ENCODE peak calls at places on chromosomes 2 and 18, in seven cellular contexts. S is neuronal stem cell, E is IMR-90, I is mesenchymal stem cell, V is H9, U is trophoblast cell, T is H1. P is an unnamed sample.

GRCh38 chr2:238496756-238497609 is 70.3 kb downstream of the ASB1 start:
- DNase-seq in I (no peak), V (peak; percentile 16), E (no peak), S (no peak), U (no peak), T (peak; percentile 35), P (no peak)

GRCh38 chr2:6982484-6982883 is 65.3 kb downstream of the RNF144A start:
- DNase-seq in I (peak; percentile 45), U (no peak), T (no peak), E (no peak), V (no peak), S (no peak), P (no peak)

GRCh38 chr2:203656522-203657287 is 49.7 kb upstream of the CD28 start:
- DNase-seq in E (peak; percentile 35), T (no peak), U (peak; percentile 65), V (no peak), I (peak; percentile 25), S (peak; percentile 8), P (peak; percentile 48)

GRCh38 chr2:113712941-113713340 is 43.5 kb downstream of the SLC35F5 start:
- DNase-seq in S (no peak), E (no peak), I (no peak), U (no peak), T (no peak), V (no peak), P (no peak)

GRCh38 chr2:126671049-126671448 is 15.1 kb downstream of the GYPC start:
- DNase-seq in I (no peak), S (no peak), V (no peak), U (no peak), E (no peak), T (no peak), P (no peak)

GRCh38 chr2:68588589-68588988 is 54.8 kb upstream of the PROKR1 start:
- DNase-seq in S (no peak), T (no peak), E (no peak), U (no peak), I (no peak), V (no peak), P (no peak)

GRCh38 chr2:208265371-208265806 is 666 bp upstream of the PIKFYVE start:
- DNase-seq in E (peak; percentile 53), V (no peak), T (peak; percentile 54), U (no peak), I (no peak), S (peak; percentile 12), P (peak; percentile 57)

GRCh38 chr2:156947261-156947660 is 310.2 kb upstream of the GALNT5 start:
- DNase-seq in I (no peak), S (no peak), E (peak; percentile 60), U (no peak), V (no peak), T (no peak), P (no peak)

GRCh38 chr2:142980246-142981068 is 103.0 kb downstream of the KYNU start:
- DNase-seq in S (no peak), E (peak; percentile 75), T (no peak), I (peak; percentile 44), V (no peak), U (peak; percentile 83), P (peak; percentile 81)

GRCh38 chr18:41320090-41320489 is 634.9 kb upstream of the PIK3C3 start:
- DNase-seq in V (no peak), U (peak; percentile 56), S (no peak), I (no peak), T (no peak), E (no peak), P (peak; percentile 26)

GRCh38 chr2:223774193-223774592 is 63.2 kb downstream of the AP1S3 start:
- DNase-seq in E (no peak), U (no peak), S (no peak), V (no peak), T (no peak), I (no peak), P (no peak)

GRCh38 chr18:78309945-78310344 is 669.7 kb upstream of the SALL3 start:
- DNase-seq in V (no peak), U (no peak), E (no peak), S (no peak), T (no peak), I (no peak), P (no peak)

GRCh38 chr2:38443021-38443541 is 66.0 kb upstream of the ATL2 start:
- DNase-seq in V (no peak), T (no peak), I (peak; percentile 49), U (no peak), E (no peak), S (no peak), P (peak; percentile 95)

GRCh38 chr2:38095996-38096861 is 20.3 kb upstream of the CYP1B1 start:
- DNase-seq in U (peak; percentile 96), S (no peak), E (peak; percentile 58), V (no peak), T (no peak), I (peak; percentile 99), P (peak; percentile 97)

GRCh38 chr2:127577973-127578372 is 42.5 kb downstream of the MYO7B start:
- DNase-seq in E (no peak), T (peak; percentile 24), V (no peak), S (no peak), I (no peak), U (no peak), P (no peak)

GRCh38 chr2:207792244-207792785 is 22.6 kb upstream of the FZD5 start:
- DNase-seq in U (peak; percentile 58), I (peak; percentile 70), E (peak; percentile 66), V (peak; percentile 72), T (no peak), S (no peak), P (peak; percentile 85)

GRCh38 chr2:81077396-81077795 is 772.8 kb upstream of the LRRTM1 start:
- DNase-seq in S (no peak), U (no peak), I (no peak), V (peak; percentile 51), E (no peak), T (no peak), P (peak; percentile 87)

GRCh38 chr18:57816208-57816999 is 13.3 kb upstream of the ATP8B1 start:
- DNase-seq in S (no peak), I (no peak), T (no peak), V (no peak), E (no peak), U (peak; percentile 28), P (no peak)

GRCh38 chr2:45568935-45569334 is 42.1 kb downstream of the SRBD1 start:
- DNase-seq in S (no peak), U (no peak), T (no peak), I (no peak), V (no peak), E (no peak), P (no peak)

GRCh38 chr2:169976335-169976851 is 149.1 kb downstream of the UBR3 start:
- DNase-seq in U (no peak), I (no peak), V (no peak), T (no peak), E (no peak), S (no peak), P (no peak)

GRCh38 chr2:208033701-208034502 is 8.6 kb upstream of the PLEKHM3 start:
- DNase-seq in I (peak; percentile 23), U (peak; percentile 92), S (no peak), E (peak; percentile 24), T (peak; percentile 55), V (peak; percentile 63), P (peak; percentile 80)

GRCh38 chr2:88190808-88191721 is 20.9 kb downstream of the THNSL2 start:
- DNase-seq in S (peak; percentile 76), E (peak; percentile 23), I (peak; percentile 16), T (peak; percentile 83), V (peak; percentile 82), U (peak; percentile 62), P (peak; percentile 82)

GRCh38 chr2:67476808-67477790 is 80.0 kb downstream of the ETAA1 start:
- DNase-seq in S (no peak), T (no peak), U (peak; percentile 37), E (peak; percentile 81), I (peak; percentile 62), V (no peak), P (peak; percentile 52)

GRCh38 chr2:200905618-200906296 is 16.6 kb downstream of the NIF3L1 start:
- DNase-seq in I (peak; percentile 75), T (peak; percentile 59), V (peak; percentile 65), E (peak; percentile 74), U (peak; percentile 77), S (no peak), P (peak; percentile 75)

GRCh38 chr2:224584111-224584764 is 925 bp downstream of the CUL3 start:
- DNase-seq in E (peak; percentile 38), S (peak; percentile 17), U (peak; percentile 58), V (no peak), T (no peak), I (peak; percentile 66), P (peak; percentile 53)

DNA sequence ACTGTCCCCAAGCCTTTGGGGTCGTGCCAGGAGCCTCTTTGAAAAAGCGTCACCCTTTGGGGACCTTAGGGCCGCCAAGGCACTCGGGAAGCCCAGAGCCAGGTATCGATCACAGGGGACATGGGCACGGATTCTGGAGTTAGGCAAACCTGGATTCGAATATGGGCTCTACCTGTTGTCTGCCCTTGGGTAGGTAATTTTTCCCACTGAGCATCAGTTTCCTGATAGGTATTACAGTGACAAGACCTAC is 9.3 kb downstream of the TMEM198 start:
- DNase-seq in T (no peak), E (no peak), I (no peak), S (no peak), U (no peak), V (no peak), P (no peak)
- H3K9ac ChIP-seq in T (no peak overlapping the region), E (no peak overlapping the region), I (peak overlapping the region; percentile 55), S (peak overlapping the region; percentile 92), U (no peak overlapping the region), V (no peak overlapping the region), P (peak overlapping the region; percentile 74)

GRCh38 chr2:196420143-196420542 is 219.4 kb upstream of the CCDC150 start:
- DNase-seq in V (no peak), E (no peak), T (no peak), I (no peak), S (no peak), U (no peak), P (no peak)
- H3K23ac ChIP-seq in V (no peak overlapping the region), E (no peak overlapping the region), T (no peak overlapping the region), I (no peak overlapping the region), S (no peak overlapping the region), U (no peak overlapping the region), P (no peak overlapping the region)

DNA sequence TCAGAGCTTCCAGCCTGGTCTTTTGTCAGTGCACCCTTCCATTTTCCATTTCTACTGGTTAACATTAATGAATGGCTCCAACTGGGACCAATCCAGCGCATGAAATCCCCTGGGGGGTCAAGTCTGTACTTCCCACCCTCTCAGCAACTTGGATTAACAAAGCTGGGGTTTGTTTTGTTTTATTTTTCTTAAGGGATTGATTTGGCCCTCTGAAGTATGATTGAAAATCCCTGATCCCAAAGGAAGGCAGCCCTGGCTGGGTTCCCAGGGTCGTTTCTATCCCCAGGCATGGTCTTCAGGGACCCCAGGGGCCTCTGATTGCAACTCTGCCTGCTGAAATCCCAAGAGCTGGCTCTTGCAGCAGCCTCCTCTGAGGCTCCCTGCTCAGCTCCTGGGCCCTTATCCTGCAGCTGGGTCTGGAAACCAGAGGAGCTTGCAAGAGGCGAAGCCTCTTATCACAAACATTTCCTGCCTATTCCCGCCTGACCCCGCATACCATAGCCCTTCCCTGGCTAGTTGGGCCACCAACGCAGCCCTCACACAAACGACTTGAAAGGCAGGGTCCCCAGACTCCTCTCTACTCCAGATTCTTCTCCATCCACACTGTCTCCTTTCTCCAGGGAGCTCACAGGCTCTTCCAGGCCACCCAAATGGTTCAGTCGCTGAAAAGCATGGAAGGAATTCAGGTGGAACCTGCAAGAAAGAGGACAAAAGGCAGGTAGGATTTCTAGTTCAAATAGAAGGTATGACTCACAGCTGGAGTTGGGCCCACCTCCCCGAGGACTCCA is 109.7 kb upstream of the PKDCC start:
- DNase-seq in V (peak; percentile 46), T (peak; percentile 55), I (peak; percentile 46), S (no peak), E (peak; percentile 48), U (peak; percentile 83), P (peak; percentile 96)
- H3K9ac ChIP-seq in V (no peak overlapping the region), T (peak overlapping the region; percentile 19), I (no peak overlapping the region), S (no peak overlapping the region), E (no peak overlapping the region), U (no peak overlapping the region), P (peak overlapping the region; percentile 34)

GRCh38 chr18:9546468-9546867 is 67.9 kb downstream of the PPP4R1 start:
- DNase-seq in T (no peak), E (no peak), I (no peak), S (no peak), U (no peak), V (no peak), P (no peak)
- H3K23ac ChIP-seq in T (no peak overlapping the region), E (no peak overlapping the region), I (no peak overlapping the region), S (no peak overlapping the region), U (no peak overlapping the region), V (no peak overlapping the region), P (no peak overlapping the region)

P was measured in mesendoderm.